ENCODE peak calls at places on chromosomes 7 and 10, in four cellular contexts. P, O, G and T are unnamed samples.

GRCh38 chr10:111034598-111035310 is 42.1 kb upstream of the ADRA2A start:
- DNase-seq in G (no peak), P (no peak), O (no peak), T (peak)

GRCh38 chr10:71241114-71241898 is 28.9 kb downstream of the UNC5B start:
- DNase-seq in P (no peak), O (no peak), G (no peak), T (peak)

GRCh38 chr10:113303747-113304146 is 249.1 kb upstream of the HABP2 start:
- DNase-seq in P (peak), G (no peak), O (peak), T (peak)

GRCh38 chr7:24715661-24716479 is 41.4 kb downstream of the GSDME start:
- DNase-seq in G (peak), O (peak), P (no peak), T (peak)

GRCh38 chr10:124743188-124744046 is 761 bp downstream of the FAM53B start:
- DNase-seq in O (peak), P (peak), G (peak), T (peak)

GRCh38 chr7:129993275-129993674 is 40.5 kb upstream of the UBE2H start:
- DNase-seq in G (no peak), O (no peak), P (no peak), T (no peak)

GRCh38 chr7:7157177-7157886 is 25.0 kb upstream of the C1GALT1 start:
- DNase-seq in O (peak), P (peak), G (no peak), T (peak)

GRCh38 chr7:149870274-149870673 is 3.5 kb upstream of the ATP6V0E2 start:
- DNase-seq in P (no peak), G (no peak), O (no peak), T (no peak)

GRCh38 chr7:77202544-77202976 is 2.9 kb upstream of the FGL2 start:
- DNase-seq in G (no peak), P (no peak), O (no peak), T (no peak)

GRCh38 chr7:140304071-140304799 is 94.1 kb downstream of the SLC37A3 start:
- DNase-seq in G (no peak), O (peak), P (peak), T (peak)
- H2AFZ ChIP-seq in G (no peak), O (no peak), P (no peak), T (no peak)

DNA sequence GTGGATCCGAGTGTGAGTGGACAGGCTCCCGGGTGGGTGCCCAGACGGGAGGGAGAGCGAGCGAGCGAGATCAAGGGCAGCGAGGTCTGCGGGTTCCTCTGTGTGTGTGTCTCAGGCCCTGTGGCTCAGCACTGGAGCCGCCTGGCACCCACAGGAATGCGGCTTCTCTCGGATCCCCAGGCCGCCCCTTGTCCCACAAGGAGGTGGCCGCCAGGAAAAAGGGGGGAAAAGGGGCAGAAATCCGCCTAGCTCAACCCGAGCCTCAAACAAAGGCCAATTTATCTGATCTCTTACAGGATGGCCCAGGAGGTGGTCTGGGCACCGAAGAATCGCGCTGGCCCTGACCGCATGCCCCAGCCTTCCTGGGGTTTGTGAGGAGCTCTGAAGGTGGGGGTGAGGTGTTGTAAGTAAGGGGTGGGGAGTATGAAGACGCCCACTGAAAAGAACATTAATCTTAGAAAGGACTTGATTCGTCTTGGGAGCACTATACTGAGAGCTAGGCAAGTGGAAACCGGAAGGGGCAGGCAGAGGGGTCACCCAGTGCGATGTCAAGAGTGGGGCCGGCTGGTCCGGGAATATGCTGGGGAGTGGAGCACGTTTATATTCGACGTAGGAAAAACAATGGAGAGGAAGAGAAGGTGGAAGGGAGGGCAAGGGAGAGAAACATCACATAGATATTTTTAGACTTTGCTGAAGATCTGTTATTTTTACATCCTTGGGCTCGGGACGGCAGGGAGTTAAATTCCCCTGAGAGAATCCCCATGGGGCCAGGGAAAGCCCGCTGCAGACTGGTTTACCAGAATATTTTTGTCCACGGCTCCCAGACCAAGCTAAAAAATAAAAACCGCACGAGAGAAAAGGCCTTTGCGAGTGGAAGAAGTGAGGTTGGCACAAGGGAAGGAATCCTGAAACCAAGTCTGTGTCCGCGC is 7.2 kb downstream of the DLX5 start:
- DNase-seq in O (no peak), P (no peak), G (peak), T (no peak)
- H3K4me3 ChIP-seq in O (no peak), P (no peak), G (peak), T (no peak)

GRCh38 chr7:155259791-155260497 is 37.7 kb upstream of the INSIG1 start:
- DNase-seq in O (no peak), P (no peak), G (no peak), T (no peak)
- H2AFZ ChIP-seq in O (no peak), P (no peak), G (no peak), T (no peak)

GRCh38 chr7:16315280-16315679 is 106.1 kb downstream of the CRPPA start:
- DNase-seq in P (peak), G (no peak), O (no peak), T (no peak)
- H3K4me3 ChIP-seq in P (no peak), G (no peak), O (no peak), T (no peak)

DNA sequence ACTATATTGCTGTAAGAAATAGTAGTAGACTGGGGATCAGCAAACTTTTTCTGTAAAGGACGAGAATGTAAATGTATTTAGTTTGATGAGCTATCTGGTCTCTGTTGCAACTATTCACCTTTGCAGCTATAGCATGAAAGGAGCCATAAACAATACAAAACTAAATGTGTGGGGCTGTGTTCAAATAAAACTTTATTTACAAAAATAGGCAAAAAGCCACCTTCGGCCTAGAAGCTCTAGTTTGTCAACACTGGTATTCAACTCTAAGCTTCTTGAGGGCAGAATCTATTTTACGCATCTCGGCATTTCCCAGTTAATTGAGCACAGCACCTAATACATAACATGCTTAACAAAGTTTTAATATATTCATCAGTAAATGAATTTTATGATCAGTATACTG is 181.4 kb downstream of the SEMA3E start:
- DNase-seq in G (no peak), P (no peak), O (no peak), T (no peak)
- H2AFZ ChIP-seq in G (no peak), P (no peak), O (no peak), T (no peak)